ENCODE peak calls at places on chromosomes 4 and X, in seven cellular contexts. T is SK-N-SH, R is spleen, F is uterus, G is GM12865, K is heart right ventricle, N is lung. J is an unnamed sample.

GRCh38 chr4:88275516-88275915 is 8.8 kb downstream of the PPM1K start:
- DNase-seq in R (no peak), F (no peak), K (no peak), G (peak), N (no peak), T (no peak), J (peak)

GRCh38 chr4:99759988-99760387 is 56.6 kb upstream of the DAPP1 start:
- DNase-seq in R (no peak), T (no peak), G (no peak), K (no peak), F (no peak), N (no peak), J (no peak)

GRCh38 chr4:2166253-2166652 is 75.7 kb downstream of the HAUS3 start:
- DNase-seq in G (no peak), T (peak), F (no peak), R (no peak), K (no peak), N (no peak), J (no peak)

GRCh38 chr4:42995343-42995944 is 102.9 kb downstream of the GRXCR1 start:
- DNase-seq in N (no peak), G (peak), K (no peak), F (no peak), T (peak), R (no peak), J (no peak)

GRCh38 chr4:126071346-126072333 is 756.9 kb downstream of the FAT4 start:
- DNase-seq in F (no peak), K (no peak), G (no peak), R (no peak), T (peak), N (peak), J (peak)

GRCh38 chr4:186149872-186150271 is 41.5 kb upstream of the CYP4V2 start:
- DNase-seq in T (no peak), F (peak), G (peak), K (peak), R (no peak), N (no peak), J (peak)

GRCh38 chr4:34323549-34324325 is 1920.6 kb downstream of the ARAP2 start:
- DNase-seq in T (no peak), R (no peak), K (no peak), G (no peak), F (no peak), N (no peak), J (no peak)

GRCh38 chrX:150155396-150156048 is 207.6 kb upstream of the MAMLD1 start:
- DNase-seq in N (no peak), T (peak), G (no peak), K (peak), R (no peak), F (no peak), J (peak)

GRCh38 chrX:44012484-44013096 is 39.4 kb upstream of the NDP start:
- DNase-seq in G (no peak), R (peak), F (no peak), T (no peak), N (peak), K (no peak), J (peak)
- TF ChIP-seq CTCF in G (no peak), R (no peak), F (no peak), T (peak), N (no peak), K (no peak), J (peak)

GRCh38 chrX:102745513-102746133 is 25.1 kb downstream of the GPRASP3 start:
- DNase-seq in R (peak), G (no peak), N (no peak), T (peak), K (peak), F (peak), J (no peak)
- H3K4me3 ChIP-seq in R (peak), G (no peak), N (no peak), T (peak), K (peak), F (peak), J (peak)

GRCh38 chr4:165384608-165385007 is 5.8 kb downstream of the CPE start:
- DNase-seq in N (no peak), K (no peak), F (no peak), T (peak), R (no peak), G (no peak), J (no peak)
- TF ChIP-seq CTCF in N (no peak), K (no peak), F (no peak), T (no peak), R (no peak), G (no peak), J (peak)

GRCh38 chrX:15475486-15475885 is 17.6 kb downstream of the PIR start:
- DNase-seq in G (no peak), F (no peak), K (no peak), R (no peak), N (no peak), T (no peak), J (no peak)
- H3K4me3 ChIP-seq in G (no peak), F (no peak), K (no peak), R (no peak), N (no peak), T (no peak), J (no peak)

GRCh38 chrX:134801267-134801666 is 143.0 kb upstream of the PLAC1 start:
- DNase-seq in F (no peak), G (no peak), K (no peak), N (no peak), R (no peak), T (no peak), J (peak)
- TF ChIP-seq CTCF in F (no peak), G (no peak), K (no peak), N (no peak), R (no peak), T (no peak), J (no peak)

GRCh38 chr4:29541757-29542156 is 1178.4 kb upstream of the PCDH7 start:
- DNase-seq in T (no peak), K (no peak), G (no peak), R (no peak), F (no peak), N (no peak), J (no peak)
- H3K4me3 ChIP-seq in T (no peak), K (no peak), G (no peak), R (no peak), F (no peak), N (no peak), J (no peak)

GRCh38 chr4:931960-932712 is at the start of the genes GAK and TMEM175:
- DNase-seq in G (peak), N (peak), K (peak), R (peak), F (peak), T (peak), J (peak)
- TF ChIP-seq CTCF in G (no peak), N (no peak), K (no peak), R (peak), F (peak), T (no peak), J (no peak)

GRCh38 chr4:56762484-56763250 is 58.8 kb downstream of the SPINK2 start:
- DNase-seq in K (no peak), G (peak), R (no peak), F (no peak), T (no peak), N (no peak), J (no peak)

GRCh38 chr4:56760194-56760593 is 61.3 kb downstream of the SPINK2 start:
- DNase-seq in F (no peak), N (no peak), K (no peak), R (no peak), T (no peak), G (no peak), J (no peak)

GRCh38 chr4:56757270-56757746 is 64.2 kb downstream of the SPINK2 start:
- DNase-seq in F (no peak), T (no peak), K (no peak), G (no peak), R (peak), N (no peak), J (peak)

GRCh38 chr4:56755901-56756300 is 65.6 kb downstream of the SPINK2 start:
- DNase-seq in K (no peak), T (no peak), F (no peak), R (no peak), G (no peak), N (no peak), J (no peak)

DNA sequence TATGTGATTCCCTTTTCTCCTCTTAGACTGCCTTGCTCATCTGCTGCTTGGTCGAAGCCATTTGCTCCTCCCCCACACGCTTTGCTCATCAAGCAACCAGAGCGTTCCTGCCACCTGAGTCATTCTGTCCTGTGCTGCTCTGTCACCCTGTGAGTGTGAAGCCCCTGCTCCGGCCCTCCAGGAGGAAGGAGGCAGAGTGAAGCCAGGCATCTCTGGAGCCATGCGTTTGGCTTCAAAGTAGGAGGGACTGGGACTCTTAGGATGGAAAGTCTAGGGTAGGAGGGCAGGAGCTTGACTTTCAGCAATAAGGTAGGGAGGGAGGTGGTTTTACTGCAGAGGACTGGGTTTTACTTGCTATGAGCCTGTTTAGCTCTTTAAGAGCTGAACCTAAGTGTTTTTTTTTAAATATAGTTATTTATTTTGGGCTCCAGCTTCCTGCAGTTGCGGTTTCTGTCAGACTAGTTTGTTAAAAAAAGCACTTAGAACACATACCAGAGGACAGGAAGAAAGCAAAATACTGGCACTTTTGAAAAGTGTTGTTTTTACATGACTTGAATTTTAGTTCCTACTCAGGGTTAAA is 63.6 kb downstream of the SPINK2 start:
- DNase-seq in K (peak), R (peak), T (no peak), N (peak), G (peak), F (peak), J (peak)
- H3K4me3 ChIP-seq in K (peak), R (peak), T (no peak), N (no peak), G (peak), F (no peak), J (no peak)

DNA sequence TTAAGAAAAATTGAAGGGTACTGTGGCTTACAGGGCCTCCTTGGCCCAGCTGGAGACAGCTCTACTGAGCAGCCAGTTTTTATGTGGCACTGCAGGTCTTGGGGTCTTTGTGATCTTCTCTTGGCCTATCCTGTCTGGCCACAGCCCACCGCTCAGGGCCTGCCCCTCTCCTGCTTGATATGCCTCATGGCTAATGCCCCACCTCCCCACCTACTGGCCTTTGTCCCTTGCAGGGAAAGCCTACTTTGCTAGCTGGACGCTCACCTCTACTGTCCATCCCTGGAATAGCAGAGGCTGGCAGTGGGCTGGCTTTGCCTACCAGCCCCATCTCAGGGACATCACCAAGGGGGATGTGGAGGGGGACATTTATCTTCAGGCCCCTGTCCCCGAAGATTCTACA is 134.1 kb downstream of the PJA1 start:
- DNase-seq in T (peak), N (peak), R (no peak), F (no peak), G (no peak), K (no peak), J (no peak)
- TF ChIP-seq CTCF in T (peak), N (no peak), R (no peak), F (no peak), G (no peak), K (no peak), J (peak)

GRCh38 chrX:131572372-131573014 is 28.6 kb downstream of the OR13H1 start:
- DNase-seq in N (no peak), F (no peak), T (no peak), R (no peak), G (no peak), K (no peak), J (no peak)

GRCh38 chrX:131577433-131577832 is 33.6 kb downstream of the OR13H1 start:
- DNase-seq in N (no peak), G (no peak), T (no peak), R (no peak), K (no peak), F (no peak), J (no peak)

DNA sequence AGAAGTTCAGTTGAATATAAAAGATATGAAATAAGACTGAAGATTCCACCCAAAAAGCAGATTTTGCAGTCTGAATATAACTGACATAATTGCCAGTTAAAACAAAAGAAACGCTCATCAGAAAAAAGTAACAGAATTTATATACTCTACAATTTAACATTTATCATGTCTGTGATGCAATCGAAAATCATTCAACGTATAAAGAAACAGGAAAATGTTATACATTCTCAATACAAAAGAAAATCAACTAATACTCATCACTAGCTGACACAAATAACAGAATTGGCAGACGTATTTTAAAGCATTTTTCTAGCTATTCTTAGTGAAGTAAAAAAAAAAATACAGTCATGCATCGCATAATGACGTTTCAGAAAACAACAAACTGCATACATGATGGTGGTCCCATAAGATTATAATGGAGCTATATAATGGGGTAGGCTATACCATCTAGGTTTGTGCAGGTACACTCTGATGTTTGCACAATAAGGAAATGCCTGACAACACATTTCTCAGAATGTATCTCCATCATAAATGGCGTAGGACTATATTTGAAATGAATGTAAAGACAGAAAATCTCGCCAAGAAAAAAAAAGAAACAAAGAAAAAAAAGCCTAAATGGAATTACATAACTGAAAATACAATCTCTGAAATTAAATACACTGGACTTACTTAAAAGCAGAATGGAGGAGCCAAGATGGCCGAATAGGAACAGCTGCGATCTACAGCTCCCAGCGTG is 34.3 kb downstream of the OR13H1 start:
- DNase-seq in F (no peak), G (no peak), T (peak), R (no peak), K (no peak), N (no peak), J (no peak)
- H3K4me3 ChIP-seq in F (no peak), G (no peak), T (peak), R (no peak), K (no peak), N (no peak), J (no peak)